ENCODE peak calls at places on chromosomes 2 and 18, in eight cellular contexts. One of them, this sample, is unnamed.

GRCh38 chr2:28084564-28084963 is 194.0 kb downstream of the BABAM2 start:
- DNase-seq in esophagus squamous epithelium: no peak
- DNase-seq in GM12864: no peak
- DNase-seq in RWPE1: no peak
- DNase-seq in endothelial cell: no peak
- DNase-seq in osteocyte: no peak
- DNase-seq in foreskin fibroblast: no peak
- DNase-seq in MCF 10A: peak; percentile 51
- DNase-seq in this sample: no peak

GRCh38 chr2:36663851-36664715 is 32.4 kb upstream of the VIT start:
- DNase-seq in esophagus squamous epithelium: no peak
- DNase-seq in GM12864: peak; percentile 16
- DNase-seq in RWPE1: peak; percentile 44
- DNase-seq in endothelial cell: no peak
- DNase-seq in osteocyte: no peak
- DNase-seq in foreskin fibroblast: peak; percentile 64
- DNase-seq in MCF 10A: peak; percentile 81
- DNase-seq in this sample: peak; percentile 81

GRCh38 chr18:28999711-29000110 is 822.8 kb upstream of the CDH2 start:
- DNase-seq in esophagus squamous epithelium: no peak
- DNase-seq in GM12864: no peak
- DNase-seq in RWPE1: no peak
- DNase-seq in endothelial cell: no peak
- DNase-seq in osteocyte: no peak
- DNase-seq in foreskin fibroblast: no peak
- DNase-seq in MCF 10A: no peak
- DNase-seq in this sample: peak; percentile 1

GRCh38 chr2:226357816-226358215 is 441.8 kb downstream of the IRS1 start:
- DNase-seq in esophagus squamous epithelium: no peak
- DNase-seq in GM12864: no peak
- DNase-seq in RWPE1: no peak
- DNase-seq in endothelial cell: no peak
- DNase-seq in osteocyte: no peak
- DNase-seq in foreskin fibroblast: no peak
- DNase-seq in MCF 10A: no peak
- DNase-seq in this sample: no peak

GRCh38 chr2:126902152-126902835 is 3.6 kb downstream of the TEX51 start:
- DNase-seq in esophagus squamous epithelium: no peak
- DNase-seq in GM12864: no peak
- DNase-seq in RWPE1: no peak
- DNase-seq in endothelial cell: no peak
- DNase-seq in osteocyte: peak; percentile 79
- DNase-seq in foreskin fibroblast: no peak
- DNase-seq in MCF 10A: peak; percentile 5
- DNase-seq in this sample: no peak

GRCh38 chr2:158464426-158465281 is 7.9 kb downstream of the PKP4 start:
- DNase-seq in esophagus squamous epithelium: no peak
- DNase-seq in GM12864: no peak
- DNase-seq in RWPE1: no peak
- DNase-seq in endothelial cell: no peak
- DNase-seq in osteocyte: no peak
- DNase-seq in foreskin fibroblast: no peak
- DNase-seq in MCF 10A: peak; percentile 32
- DNase-seq in this sample: no peak

GRCh38 chr2:235073938-235074337 is 122.1 kb downstream of the SH3BP4 start:
- DNase-seq in esophagus squamous epithelium: no peak
- DNase-seq in GM12864: no peak
- DNase-seq in RWPE1: no peak
- DNase-seq in endothelial cell: no peak
- DNase-seq in osteocyte: no peak
- DNase-seq in foreskin fibroblast: no peak
- DNase-seq in MCF 10A: no peak
- DNase-seq in this sample: no peak

GRCh38 chr2:20580690-20581437 is 70.0 kb downstream of the HS1BP3 start:
- DNase-seq in esophagus squamous epithelium: no peak
- DNase-seq in GM12864: no peak
- DNase-seq in RWPE1: no peak
- DNase-seq in endothelial cell: no peak
- DNase-seq in osteocyte: no peak
- DNase-seq in foreskin fibroblast: no peak
- DNase-seq in MCF 10A: no peak
- DNase-seq in this sample: no peak

GRCh38 chr2:26485725-26486418 is 7.9 kb upstream of the OTOF start:
- DNase-seq in esophagus squamous epithelium: no peak
- DNase-seq in GM12864: no peak
- DNase-seq in RWPE1: no peak
- DNase-seq in endothelial cell: no peak
- DNase-seq in osteocyte: no peak
- DNase-seq in foreskin fibroblast: no peak
- DNase-seq in MCF 10A: no peak
- DNase-seq in this sample: no peak

GRCh38 chr2:37686792-37687595 is 15.6 kb upstream of the CDC42EP3 start:
- DNase-seq in esophagus squamous epithelium: no peak
- DNase-seq in GM12864: no peak
- DNase-seq in RWPE1: no peak
- DNase-seq in endothelial cell: no peak
- DNase-seq in osteocyte: no peak
- DNase-seq in foreskin fibroblast: no peak
- DNase-seq in MCF 10A: no peak
- DNase-seq in this sample: no peak

GRCh38 chr2:3001595-3002184 is 375.9 kb downstream of the EIPR1 start:
- DNase-seq in esophagus squamous epithelium: no peak
- DNase-seq in GM12864: no peak
- DNase-seq in RWPE1: no peak
- DNase-seq in endothelial cell: no peak
- DNase-seq in osteocyte: no peak
- DNase-seq in foreskin fibroblast: no peak
- DNase-seq in MCF 10A: no peak
- DNase-seq in this sample: no peak

GRCh38 chr2:142180820-142181533 is 50.2 kb upstream of the LRP1B start:
- DNase-seq in esophagus squamous epithelium: no peak
- DNase-seq in GM12864: no peak
- DNase-seq in RWPE1: no peak
- DNase-seq in endothelial cell: peak; percentile 60
- DNase-seq in osteocyte: no peak
- DNase-seq in foreskin fibroblast: no peak
- DNase-seq in MCF 10A: peak; percentile 54
- DNase-seq in this sample: no peak

GRCh38 chr2:239913632-239914417 is 111.3 kb downstream of the NDUFA10 start:
- DNase-seq in esophagus squamous epithelium: no peak
- DNase-seq in GM12864: no peak
- DNase-seq in RWPE1: no peak
- DNase-seq in endothelial cell: no peak
- DNase-seq in osteocyte: peak; percentile 70
- DNase-seq in foreskin fibroblast: no peak
- DNase-seq in MCF 10A: no peak
- DNase-seq in this sample: no peak

GRCh38 chr18:33918571-33918970 is 306.1 kb downstream of the NOL4 start:
- DNase-seq in esophagus squamous epithelium: no peak
- DNase-seq in GM12864: no peak
- DNase-seq in RWPE1: no peak
- DNase-seq in endothelial cell: no peak
- DNase-seq in osteocyte: no peak
- DNase-seq in foreskin fibroblast: no peak
- DNase-seq in MCF 10A: no peak
- DNase-seq in this sample: no peak

GRCh38 chr2:217127744-217128143 is 267.9 kb upstream of the TNP1 start:
- DNase-seq in esophagus squamous epithelium: no peak
- DNase-seq in GM12864: no peak
- DNase-seq in RWPE1: no peak
- DNase-seq in endothelial cell: no peak
- DNase-seq in osteocyte: no peak
- DNase-seq in foreskin fibroblast: no peak
- DNase-seq in MCF 10A: no peak
- DNase-seq in this sample: no peak

GRCh38 chr2:95024306-95024880 is 1.1 kb upstream of the MAL start:
- DNase-seq in esophagus squamous epithelium: no peak
- DNase-seq in GM12864: no peak
- DNase-seq in RWPE1: no peak
- DNase-seq in endothelial cell: no peak
- DNase-seq in osteocyte: no peak
- DNase-seq in foreskin fibroblast: no peak
- DNase-seq in MCF 10A: no peak
- DNase-seq in this sample: no peak

GRCh38 chr2:95024960-95025405 is 525 bp upstream of the MAL start:
- DNase-seq in esophagus squamous epithelium: no peak
- DNase-seq in GM12864: no peak
- DNase-seq in RWPE1: no peak
- DNase-seq in endothelial cell: no peak
- DNase-seq in osteocyte: no peak
- DNase-seq in foreskin fibroblast: no peak
- DNase-seq in MCF 10A: no peak
- DNase-seq in this sample: no peak

GRCh38 chr2:95022309-95023221 is 2.9 kb upstream of the MAL start:
- DNase-seq in esophagus squamous epithelium: no peak
- DNase-seq in GM12864: peak; percentile 34
- DNase-seq in RWPE1: peak; percentile 61
- DNase-seq in endothelial cell: peak; percentile 89
- DNase-seq in osteocyte: no peak
- DNase-seq in foreskin fibroblast: peak; percentile 53
- DNase-seq in MCF 10A: peak; percentile 62
- DNase-seq in this sample: peak; percentile 40

GRCh38 chr2:95021847-95022246 is 3.7 kb upstream of the MAL start:
- DNase-seq in esophagus squamous epithelium: no peak
- DNase-seq in GM12864: no peak
- DNase-seq in RWPE1: no peak
- DNase-seq in endothelial cell: no peak
- DNase-seq in osteocyte: no peak
- DNase-seq in foreskin fibroblast: no peak
- DNase-seq in MCF 10A: no peak
- DNase-seq in this sample: no peak

GRCh38 chr2:95023222-95023597 is 2.3 kb upstream of the MAL start:
- DNase-seq in esophagus squamous epithelium: no peak
- DNase-seq in GM12864: no peak
- DNase-seq in RWPE1: peak; percentile 39
- DNase-seq in endothelial cell: no peak
- DNase-seq in osteocyte: no peak
- DNase-seq in foreskin fibroblast: no peak
- DNase-seq in MCF 10A: peak; percentile 35
- DNase-seq in this sample: no peak
- TF ChIP-seq CTCF in esophagus squamous epithelium: no peak
- TF ChIP-seq CTCF in GM12864: peak; percentile 71
- TF ChIP-seq CTCF in RWPE1: no peak
- TF ChIP-seq CTCF in endothelial cell: no peak
- TF ChIP-seq CTCF in osteocyte: no peak
- TF ChIP-seq CTCF in foreskin fibroblast: no peak
- TF ChIP-seq CTCF in MCF 10A: no peak
- TF ChIP-seq CTCF in this sample: no peak

GRCh38 chr2:120879401-120880295 is 144.0 kb downstream of the GLI2 start:
- DNase-seq in esophagus squamous epithelium: no peak
- DNase-seq in GM12864: no peak
- DNase-seq in RWPE1: peak; percentile 16
- DNase-seq in endothelial cell: no peak
- DNase-seq in osteocyte: no peak
- DNase-seq in foreskin fibroblast: no peak
- DNase-seq in MCF 10A: no peak
- DNase-seq in this sample: no peak
- TF ChIP-seq CTCF in esophagus squamous epithelium: no peak
- TF ChIP-seq CTCF in GM12864: no peak
- TF ChIP-seq CTCF in RWPE1: no peak
- TF ChIP-seq CTCF in endothelial cell: no peak
- TF ChIP-seq CTCF in osteocyte: no peak
- TF ChIP-seq CTCF in foreskin fibroblast: no peak
- TF ChIP-seq CTCF in MCF 10A: no peak
- TF ChIP-seq CTCF in this sample: no peak

GRCh38 chr18:68400889-68401288 is 314.0 kb downstream of the TMX3 start:
- DNase-seq in esophagus squamous epithelium: no peak
- DNase-seq in GM12864: no peak
- DNase-seq in RWPE1: no peak
- DNase-seq in endothelial cell: no peak
- DNase-seq in osteocyte: no peak
- DNase-seq in foreskin fibroblast: no peak
- DNase-seq in MCF 10A: no peak
- DNase-seq in this sample: no peak

GRCh38 chr18:68402784-68403183 is 312.1 kb downstream of the TMX3 start:
- DNase-seq in esophagus squamous epithelium: no peak
- DNase-seq in GM12864: no peak
- DNase-seq in RWPE1: no peak
- DNase-seq in endothelial cell: no peak
- DNase-seq in osteocyte: no peak
- DNase-seq in foreskin fibroblast: no peak
- DNase-seq in MCF 10A: no peak
- DNase-seq in this sample: no peak

GRCh38 chr18:68409585-68409984 is 305.3 kb downstream of the TMX3 start:
- DNase-seq in esophagus squamous epithelium: no peak
- DNase-seq in GM12864: no peak
- DNase-seq in RWPE1: no peak
- DNase-seq in endothelial cell: no peak
- DNase-seq in osteocyte: no peak
- DNase-seq in foreskin fibroblast: no peak
- DNase-seq in MCF 10A: no peak
- DNase-seq in this sample: no peak

GRCh38 chr18:68406761-68407160 is 308.1 kb downstream of the TMX3 start:
- DNase-seq in esophagus squamous epithelium: no peak
- DNase-seq in GM12864: no peak
- DNase-seq in RWPE1: no peak
- DNase-seq in endothelial cell: no peak
- DNase-seq in osteocyte: no peak
- DNase-seq in foreskin fibroblast: no peak
- DNase-seq in MCF 10A: no peak
- DNase-seq in this sample: no peak
- TF ChIP-seq CTCF in esophagus squamous epithelium: no peak
- TF ChIP-seq CTCF in GM12864: no peak
- TF ChIP-seq CTCF in RWPE1: no peak
- TF ChIP-seq CTCF in endothelial cell: no peak
- TF ChIP-seq CTCF in osteocyte: no peak
- TF ChIP-seq CTCF in foreskin fibroblast: peak; percentile 9
- TF ChIP-seq CTCF in MCF 10A: no peak
- TF ChIP-seq CTCF in this sample: no peak

GRCh38 chr2:84603911-84604310 is 87.6 kb downstream of the DNAH6 start:
- DNase-seq in esophagus squamous epithelium: no peak
- DNase-seq in GM12864: no peak
- DNase-seq in RWPE1: no peak
- DNase-seq in endothelial cell: no peak
- DNase-seq in osteocyte: no peak
- DNase-seq in foreskin fibroblast: no peak
- DNase-seq in MCF 10A: no peak
- DNase-seq in this sample: no peak
- TF ChIP-seq CTCF in esophagus squamous epithelium: no peak
- TF ChIP-seq CTCF in GM12864: no peak
- TF ChIP-seq CTCF in RWPE1: no peak
- TF ChIP-seq CTCF in endothelial cell: no peak
- TF ChIP-seq CTCF in osteocyte: no peak
- TF ChIP-seq CTCF in foreskin fibroblast: no peak
- TF ChIP-seq CTCF in MCF 10A: no peak
- TF ChIP-seq CTCF in this sample: no peak

DNA sequence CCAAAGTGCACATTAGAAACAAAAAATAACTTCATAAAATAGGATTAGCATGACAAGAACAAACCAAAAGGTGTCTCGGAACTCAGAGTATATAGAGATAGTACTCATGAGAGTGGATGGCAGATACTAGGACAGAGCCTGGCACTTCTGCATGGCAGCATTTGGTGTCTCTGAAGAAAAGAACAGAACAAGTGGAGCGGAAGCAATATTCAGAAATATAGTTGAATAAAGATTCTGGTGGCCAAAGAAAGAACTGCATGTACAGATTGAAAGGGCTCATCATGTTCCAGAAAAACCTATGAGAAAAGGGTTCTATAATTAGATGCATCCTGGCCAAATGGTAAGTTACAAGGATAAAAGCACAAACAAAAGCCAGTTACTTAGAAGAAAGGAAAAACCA is 90.9 kb downstream of the CCDC138 start:
- DNase-seq in esophagus squamous epithelium: no peak
- DNase-seq in GM12864: no peak
- DNase-seq in RWPE1: no peak
- DNase-seq in endothelial cell: no peak
- DNase-seq in osteocyte: no peak
- DNase-seq in foreskin fibroblast: no peak
- DNase-seq in MCF 10A: no peak
- DNase-seq in this sample: no peak
- TF ChIP-seq CTCF in esophagus squamous epithelium: no peak
- TF ChIP-seq CTCF in GM12864: no peak
- TF ChIP-seq CTCF in RWPE1: no peak
- TF ChIP-seq CTCF in endothelial cell: peak; percentile 56
- TF ChIP-seq CTCF in osteocyte: no peak
- TF ChIP-seq CTCF in foreskin fibroblast: no peak
- TF ChIP-seq CTCF in MCF 10A: no peak
- TF ChIP-seq CTCF in this sample: peak; percentile 63

This sample was measured in HFFc6.